ENCODE peak calls at places on chromosomes 2 and 18, in six cellular contexts. One of them, this sample, is unnamed. For H3K36me3, the result is how much of the 10 kb centered on the place peaks cover.

GRCh38 chr2:202237787-202238233 is 587 bp downstream of the SUMO1 start:
- DNase-seq in GM23248: peak
- DNase-seq in CD8-positive, alpha-beta T cell: peak
- DNase-seq in mammary epithelial cell: peak
- DNase-seq in SK-N-MC: no peak
- DNase-seq in IMR-90: peak
- DNase-seq in this sample: no peak

GRCh38 chr2:46073540-46074018 is 223.6 kb upstream of the EPAS1 start:
- DNase-seq in IMR-90: peak
- DNase-seq in CD8-positive, alpha-beta T cell: no peak
- DNase-seq in GM23248: peak
- DNase-seq in SK-N-MC: no peak
- DNase-seq in mammary epithelial cell: peak
- DNase-seq in this sample: no peak

GRCh38 chr2:46462936-46463335 is 16.4 kb upstream of the TMEM247 start:
- DNase-seq in GM23248: peak
- DNase-seq in SK-N-MC: no peak
- DNase-seq in IMR-90: peak
- DNase-seq in CD8-positive, alpha-beta T cell: no peak
- DNase-seq in mammary epithelial cell: no peak
- DNase-seq in this sample: no peak

GRCh38 chr2:71008342-71008741 is 13.7 kb upstream of the TEX261 start:
- DNase-seq in CD8-positive, alpha-beta T cell: no peak
- DNase-seq in mammary epithelial cell: no peak
- DNase-seq in IMR-90: no peak
- DNase-seq in SK-N-MC: no peak
- DNase-seq in GM23248: no peak
- DNase-seq in this sample: no peak

GRCh38 chr2:64860321-64860751 is 128.9 kb upstream of the SLC1A4 start:
- DNase-seq in CD8-positive, alpha-beta T cell: no peak
- DNase-seq in SK-N-MC: no peak
- DNase-seq in IMR-90: no peak
- DNase-seq in GM23248: no peak
- DNase-seq in mammary epithelial cell: no peak
- DNase-seq in this sample: no peak

GRCh38 chr2:39550701-39551285 is 113.7 kb upstream of the MAP4K3 start:
- DNase-seq in mammary epithelial cell: no peak
- DNase-seq in CD8-positive, alpha-beta T cell: no peak
- DNase-seq in SK-N-MC: no peak
- DNase-seq in IMR-90: peak
- DNase-seq in GM23248: peak
- DNase-seq in this sample: no peak

GRCh38 chr2:55901322-55901721 is 22.3 kb downstream of the EFEMP1 start:
- DNase-seq in CD8-positive, alpha-beta T cell: no peak
- DNase-seq in mammary epithelial cell: peak
- DNase-seq in GM23248: peak
- DNase-seq in SK-N-MC: no peak
- DNase-seq in IMR-90: peak
- DNase-seq in this sample: no peak

GRCh38 chr2:154264024-154264423 is 392.3 kb downstream of the GALNT13 start:
- DNase-seq in CD8-positive, alpha-beta T cell: no peak
- DNase-seq in IMR-90: no peak
- DNase-seq in GM23248: no peak
- DNase-seq in mammary epithelial cell: peak
- DNase-seq in SK-N-MC: no peak
- DNase-seq in this sample: no peak

GRCh38 chr2:232568161-232568560 is 17.7 kb downstream of the EIF4E2 start:
- DNase-seq in mammary epithelial cell: peak
- DNase-seq in SK-N-MC: no peak
- DNase-seq in GM23248: peak
- DNase-seq in CD8-positive, alpha-beta T cell: no peak
- DNase-seq in IMR-90: peak
- DNase-seq in this sample: no peak

GRCh38 chr18:36590621-36591580 is 237.9 kb downstream of the TPGS2 start:
- DNase-seq in SK-N-MC: no peak
- DNase-seq in mammary epithelial cell: peak
- DNase-seq in CD8-positive, alpha-beta T cell: no peak
- DNase-seq in GM23248: no peak
- DNase-seq in IMR-90: no peak
- DNase-seq in this sample: no peak

GRCh38 chr2:146927080-146927714 is 917.6 kb upstream of the ACVR2A start:
- DNase-seq in SK-N-MC: no peak
- DNase-seq in IMR-90: peak
- DNase-seq in mammary epithelial cell: peak
- DNase-seq in GM23248: peak
- DNase-seq in CD8-positive, alpha-beta T cell: no peak
- DNase-seq in this sample: no peak

GRCh38 chr2:60046529-60046928 is 506.9 kb downstream of the BCL11A start:
- DNase-seq in CD8-positive, alpha-beta T cell: no peak
- DNase-seq in IMR-90: no peak
- DNase-seq in SK-N-MC: no peak
- DNase-seq in mammary epithelial cell: no peak
- DNase-seq in GM23248: no peak
- DNase-seq in this sample: no peak

GRCh38 chr2:106314427-106314826 is 120.3 kb upstream of the UXS1 start:
- DNase-seq in GM23248: no peak
- DNase-seq in CD8-positive, alpha-beta T cell: no peak
- DNase-seq in mammary epithelial cell: no peak
- DNase-seq in SK-N-MC: no peak
- DNase-seq in IMR-90: no peak
- DNase-seq in this sample: no peak

GRCh38 chr2:219124379-219125110 is 36.1 kb downstream of the NHEJ1 start:
- DNase-seq in CD8-positive, alpha-beta T cell: peak
- DNase-seq in SK-N-MC: no peak
- DNase-seq in GM23248: peak
- DNase-seq in IMR-90: peak
- DNase-seq in mammary epithelial cell: no peak
- DNase-seq in this sample: peak

GRCh38 chr2:205073433-205074020 is 528.3 kb downstream of the PARD3B start:
- DNase-seq in mammary epithelial cell: no peak
- DNase-seq in GM23248: no peak
- DNase-seq in IMR-90: no peak
- DNase-seq in SK-N-MC: no peak
- DNase-seq in CD8-positive, alpha-beta T cell: no peak
- DNase-seq in this sample: no peak

GRCh38 chr2:102549027-102549426 is 70.3 kb upstream of the SLC9A2 start:
- DNase-seq in SK-N-MC: no peak
- DNase-seq in GM23248: no peak
- DNase-seq in CD8-positive, alpha-beta T cell: no peak
- DNase-seq in mammary epithelial cell: no peak
- DNase-seq in IMR-90: no peak
- DNase-seq in this sample: no peak

GRCh38 chr2:62495777-62496176 is 10.2 kb downstream of the TMEM17 start:
- DNase-seq in IMR-90: no peak
- DNase-seq in CD8-positive, alpha-beta T cell: no peak
- DNase-seq in GM23248: no peak
- DNase-seq in mammary epithelial cell: no peak
- DNase-seq in SK-N-MC: no peak
- DNase-seq in this sample: no peak

GRCh38 chr2:178478102-178478441 is 328 bp downstream of the FKBP7 start:
- DNase-seq in mammary epithelial cell: peak
- DNase-seq in SK-N-MC: no peak
- DNase-seq in CD8-positive, alpha-beta T cell: no peak
- DNase-seq in GM23248: peak
- DNase-seq in IMR-90: peak
- DNase-seq in this sample: no peak

GRCh38 chr18:10659000-10659399 is 133.2 kb downstream of the NAPG start:
- DNase-seq in IMR-90: no peak
- DNase-seq in mammary epithelial cell: peak
- DNase-seq in GM23248: no peak
- DNase-seq in SK-N-MC: no peak
- DNase-seq in CD8-positive, alpha-beta T cell: no peak
- DNase-seq in this sample: no peak

GRCh38 chr2:71348302-71348701 is 16.7 kb downstream of the ZNF638 start:
- DNase-seq in IMR-90: peak
- DNase-seq in GM23248: peak
- DNase-seq in CD8-positive, alpha-beta T cell: no peak
- DNase-seq in SK-N-MC: no peak
- DNase-seq in mammary epithelial cell: peak
- DNase-seq in this sample: no peak

GRCh38 chr18:13629841-13630747 is 96.3 kb downstream of the FAM210A start:
- DNase-seq in mammary epithelial cell: peak
- DNase-seq in SK-N-MC: no peak
- DNase-seq in GM23248: peak
- DNase-seq in IMR-90: peak
- DNase-seq in CD8-positive, alpha-beta T cell: peak
- DNase-seq in this sample: no peak

GRCh38 chr18:3257627-3258120 is 4.3 kb upstream of the MYL12B start:
- DNase-seq in SK-N-MC: no peak
- DNase-seq in CD8-positive, alpha-beta T cell: no peak
- DNase-seq in IMR-90: no peak
- DNase-seq in mammary epithelial cell: no peak
- DNase-seq in GM23248: no peak
- DNase-seq in this sample: no peak
- H3K36me3 ChIP-seq in SK-N-MC: half or more
- H3K36me3 ChIP-seq in CD8-positive, alpha-beta T cell: under half
- H3K36me3 ChIP-seq in IMR-90: under half
- H3K36me3 ChIP-seq in mammary epithelial cell: under half
- H3K36me3 ChIP-seq in GM23248: half or more
- H3K36me3 ChIP-seq in this sample: half or more

GRCh38 chr18:58700209-58700608 is 28.9 kb downstream of the MALT1 start:
- DNase-seq in mammary epithelial cell: no peak
- DNase-seq in SK-N-MC: no peak
- DNase-seq in GM23248: no peak
- DNase-seq in IMR-90: no peak
- DNase-seq in CD8-positive, alpha-beta T cell: no peak
- DNase-seq in this sample: no peak
- H3K27ac ChIP-seq in mammary epithelial cell: no peak
- H3K27ac ChIP-seq in SK-N-MC: no peak
- H3K27ac ChIP-seq in GM23248: no peak
- H3K27ac ChIP-seq in IMR-90: no peak
- H3K27ac ChIP-seq in CD8-positive, alpha-beta T cell: no peak
- H3K27ac ChIP-seq in this sample: no peak

GRCh38 chr2:74162951-74163350 is 15.2 kb upstream of the BOLA3 start:
- DNase-seq in GM23248: no peak
- DNase-seq in SK-N-MC: no peak
- DNase-seq in mammary epithelial cell: no peak
- DNase-seq in CD8-positive, alpha-beta T cell: no peak
- DNase-seq in IMR-90: no peak
- DNase-seq in this sample: no peak

GRCh38 chr2:74164761-74165160 is 13.9 kb downstream of the MOB1A start:
- DNase-seq in IMR-90: no peak
- DNase-seq in mammary epithelial cell: no peak
- DNase-seq in GM23248: no peak
- DNase-seq in SK-N-MC: no peak
- DNase-seq in CD8-positive, alpha-beta T cell: no peak
- DNase-seq in this sample: no peak

DNA sequence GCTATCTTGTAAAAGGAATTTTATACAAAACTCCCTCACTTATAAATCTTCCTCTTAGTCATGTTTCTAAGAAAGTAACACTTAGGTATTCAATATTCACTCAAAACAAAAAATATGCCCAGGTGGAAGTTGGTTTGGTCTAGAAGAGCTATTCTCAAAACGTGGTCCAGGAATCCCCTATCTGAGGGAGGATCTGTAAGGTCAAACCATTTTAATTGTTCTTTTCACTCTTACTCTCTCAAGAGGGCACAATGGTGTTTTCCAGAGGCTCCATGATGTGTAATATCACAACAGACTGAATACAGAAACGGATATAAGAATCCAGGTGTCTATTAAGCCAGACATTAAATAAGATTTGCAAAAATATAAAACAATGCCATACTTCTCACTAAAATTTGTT is 9.9 kb downstream of the MOB1A start:
- DNase-seq in SK-N-MC: no peak
- DNase-seq in GM23248: no peak
- DNase-seq in CD8-positive, alpha-beta T cell: no peak
- DNase-seq in mammary epithelial cell: no peak
- DNase-seq in IMR-90: no peak
- DNase-seq in this sample: no peak
- H3K36me3 ChIP-seq in SK-N-MC: half or more
- H3K36me3 ChIP-seq in GM23248: half or more
- H3K36me3 ChIP-seq in CD8-positive, alpha-beta T cell: half or more
- H3K36me3 ChIP-seq in mammary epithelial cell: under half
- H3K36me3 ChIP-seq in IMR-90: under half
- H3K36me3 ChIP-seq in this sample: under half

GRCh38 chr2:85276571-85277121 is 51.1 kb downstream of the TGOLN2 start:
- DNase-seq in mammary epithelial cell: no peak
- DNase-seq in IMR-90: no peak
- DNase-seq in SK-N-MC: no peak
- DNase-seq in GM23248: peak
- DNase-seq in CD8-positive, alpha-beta T cell: no peak
- DNase-seq in this sample: no peak
- H3K27ac ChIP-seq in mammary epithelial cell: no peak
- H3K27ac ChIP-seq in IMR-90: peak
- H3K27ac ChIP-seq in SK-N-MC: peak
- H3K27ac ChIP-seq in GM23248: peak
- H3K27ac ChIP-seq in CD8-positive, alpha-beta T cell: no peak
- H3K27ac ChIP-seq in this sample: no peak

DNA sequence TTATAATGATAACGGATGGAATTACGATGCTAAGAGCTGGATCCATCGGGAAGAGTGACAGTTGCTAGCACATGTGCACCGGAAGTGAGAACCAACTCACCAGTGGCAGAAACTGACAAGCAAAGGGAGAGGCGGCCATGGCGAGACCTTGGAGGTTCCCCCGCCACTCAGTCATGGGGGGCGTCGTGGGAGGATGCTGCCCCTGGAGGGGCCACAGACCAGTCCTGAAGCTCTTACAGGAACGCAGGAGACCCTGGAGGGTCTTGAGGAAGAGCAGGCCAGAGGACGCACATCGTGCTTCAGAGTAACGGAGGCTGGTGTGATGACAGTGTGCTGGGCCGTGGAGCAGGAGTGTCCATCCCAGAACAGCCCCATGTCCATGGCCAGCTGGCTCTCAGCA is 53.1 kb upstream of the KCNG2 start:
- DNase-seq in SK-N-MC: no peak
- DNase-seq in IMR-90: no peak
- DNase-seq in CD8-positive, alpha-beta T cell: no peak
- DNase-seq in mammary epithelial cell: no peak
- DNase-seq in GM23248: no peak
- DNase-seq in this sample: no peak
- H3K36me3 ChIP-seq in SK-N-MC: under half
- H3K36me3 ChIP-seq in IMR-90: under half
- H3K36me3 ChIP-seq in CD8-positive, alpha-beta T cell: under half
- H3K36me3 ChIP-seq in mammary epithelial cell: under half
- H3K36me3 ChIP-seq in GM23248: under half
- H3K36me3 ChIP-seq in this sample: under half

This sample was measured in CD8-positive, alpha-beta memory T cell.